ENCODE peak calls at places on chromosomes 11 and 22, in eight cellular contexts. One of them, this sample, is unnamed. For H3K4me1, the result is how much of the 10 kb centered on the place peaks cover.

GRCh38 chr11:110337570-110338193 is 41.3 kb upstream of the RDX start:
- DNase-seq in transverse colon: no peak
- DNase-seq in GM23338: peak
- DNase-seq in uterus: no peak
- DNase-seq in CD8-positive, alpha-beta T cell: no peak
- DNase-seq in A549: no peak
- DNase-seq in spleen: no peak
- DNase-seq in hepatocyte: peak
- DNase-seq in this sample: no peak

GRCh38 chr11:44729718-44730117 is 3.0 kb downstream of the TSPAN18 start:
- DNase-seq in spleen: no peak
- DNase-seq in uterus: no peak
- DNase-seq in A549: no peak
- DNase-seq in hepatocyte: no peak
- DNase-seq in transverse colon: no peak
- DNase-seq in CD8-positive, alpha-beta T cell: no peak
- DNase-seq in GM23338: no peak
- DNase-seq in this sample: no peak

GRCh38 chr11:34065505-34066203 is 14.1 kb downstream of the CAPRIN1 start:
- DNase-seq in hepatocyte: no peak
- DNase-seq in spleen: no peak
- DNase-seq in transverse colon: no peak
- DNase-seq in GM23338: peak
- DNase-seq in CD8-positive, alpha-beta T cell: no peak
- DNase-seq in A549: no peak
- DNase-seq in uterus: no peak
- DNase-seq in this sample: no peak

GRCh38 chr11:32817181-32817842 is 12.4 kb upstream of the PRRG4 start:
- DNase-seq in CD8-positive, alpha-beta T cell: no peak
- DNase-seq in uterus: no peak
- DNase-seq in GM23338: no peak
- DNase-seq in hepatocyte: no peak
- DNase-seq in A549: no peak
- DNase-seq in spleen: no peak
- DNase-seq in transverse colon: no peak
- DNase-seq in this sample: no peak

GRCh38 chr22:29260031-29260560 is 7.7 kb downstream of the RHBDD3 start:
- DNase-seq in GM23338: no peak
- DNase-seq in spleen: peak
- DNase-seq in A549: no peak
- DNase-seq in uterus: no peak
- DNase-seq in CD8-positive, alpha-beta T cell: no peak
- DNase-seq in hepatocyte: no peak
- DNase-seq in transverse colon: no peak
- DNase-seq in this sample: no peak

GRCh38 chr11:62974848-62975522 is 9.8 kb downstream of the SLC22A6 start:
- DNase-seq in uterus: no peak
- DNase-seq in spleen: no peak
- DNase-seq in CD8-positive, alpha-beta T cell: no peak
- DNase-seq in transverse colon: peak
- DNase-seq in hepatocyte: peak
- DNase-seq in A549: peak
- DNase-seq in GM23338: peak
- DNase-seq in this sample: no peak

GRCh38 chr11:15849265-15849664 is 507.1 kb downstream of the SOX6 start:
- DNase-seq in spleen: no peak
- DNase-seq in A549: no peak
- DNase-seq in hepatocyte: peak
- DNase-seq in CD8-positive, alpha-beta T cell: no peak
- DNase-seq in GM23338: no peak
- DNase-seq in transverse colon: no peak
- DNase-seq in uterus: no peak
- DNase-seq in this sample: no peak

GRCh38 chr11:9750551-9750950 is 86.7 kb downstream of the SWAP70 start:
- DNase-seq in CD8-positive, alpha-beta T cell: no peak
- DNase-seq in GM23338: no peak
- DNase-seq in spleen: no peak
- DNase-seq in transverse colon: no peak
- DNase-seq in hepatocyte: no peak
- DNase-seq in A549: no peak
- DNase-seq in uterus: no peak
- DNase-seq in this sample: no peak

GRCh38 chr22:48346911-48347310 is 1480.8 kb downstream of the BRD1 start:
- DNase-seq in spleen: peak
- DNase-seq in uterus: no peak
- DNase-seq in GM23338: no peak
- DNase-seq in A549: no peak
- DNase-seq in transverse colon: no peak
- DNase-seq in hepatocyte: no peak
- DNase-seq in CD8-positive, alpha-beta T cell: no peak
- DNase-seq in this sample: no peak

GRCh38 chr11:120648706-120649250 is 137.2 kb downstream of the GRIK4 start:
- DNase-seq in A549: no peak
- DNase-seq in hepatocyte: no peak
- DNase-seq in CD8-positive, alpha-beta T cell: no peak
- DNase-seq in spleen: peak
- DNase-seq in uterus: no peak
- DNase-seq in GM23338: no peak
- DNase-seq in transverse colon: no peak
- DNase-seq in this sample: no peak

GRCh38 chr11:21474529-21474928 is 718.4 kb upstream of the ANO5 start:
- DNase-seq in hepatocyte: no peak
- DNase-seq in A549: no peak
- DNase-seq in spleen: no peak
- DNase-seq in uterus: no peak
- DNase-seq in transverse colon: no peak
- DNase-seq in CD8-positive, alpha-beta T cell: no peak
- DNase-seq in GM23338: no peak
- DNase-seq in this sample: no peak

GRCh38 chr22:45859231-45860161 is 117.5 kb downstream of the WNT7B start:
- DNase-seq in uterus: no peak
- DNase-seq in spleen: no peak
- DNase-seq in A549: peak
- DNase-seq in hepatocyte: peak
- DNase-seq in transverse colon: no peak
- DNase-seq in CD8-positive, alpha-beta T cell: no peak
- DNase-seq in GM23338: no peak
- DNase-seq in this sample: no peak

GRCh38 chr11:117453886-117454563 is 126.4 kb downstream of the CEP164 start:
- DNase-seq in hepatocyte: no peak
- DNase-seq in GM23338: no peak
- DNase-seq in CD8-positive, alpha-beta T cell: no peak
- DNase-seq in transverse colon: no peak
- DNase-seq in A549: no peak
- DNase-seq in spleen: no peak
- DNase-seq in uterus: no peak
- DNase-seq in this sample: no peak

GRCh38 chr22:49157529-49158339 is 669.9 kb downstream of the BRD1 start:
- DNase-seq in A549: no peak
- DNase-seq in GM23338: no peak
- DNase-seq in spleen: peak
- DNase-seq in CD8-positive, alpha-beta T cell: no peak
- DNase-seq in hepatocyte: no peak
- DNase-seq in uterus: no peak
- DNase-seq in transverse colon: no peak
- DNase-seq in this sample: no peak

GRCh38 chr11:11960687-11961086 is 47.7 kb downstream of the DKK3 start:
- DNase-seq in spleen: no peak
- DNase-seq in transverse colon: no peak
- DNase-seq in CD8-positive, alpha-beta T cell: peak
- DNase-seq in uterus: no peak
- DNase-seq in hepatocyte: no peak
- DNase-seq in GM23338: no peak
- DNase-seq in A549: no peak
- DNase-seq in this sample: no peak
- TF ChIP-seq CTCF in spleen: no peak
- TF ChIP-seq CTCF in transverse colon: no peak
- TF ChIP-seq CTCF in CD8-positive, alpha-beta T cell: no peak
- TF ChIP-seq CTCF in uterus: no peak
- TF ChIP-seq CTCF in hepatocyte: no peak
- TF ChIP-seq CTCF in GM23338: no peak
- TF ChIP-seq CTCF in A549: no peak
- TF ChIP-seq CTCF in this sample: no peak

GRCh38 chr11:119567667-119568582 is 145.0 kb upstream of the THY1 start:
- DNase-seq in uterus: peak
- DNase-seq in spleen: no peak
- DNase-seq in transverse colon: no peak
- DNase-seq in CD8-positive, alpha-beta T cell: no peak
- DNase-seq in GM23338: peak
- DNase-seq in hepatocyte: peak
- DNase-seq in A549: peak
- DNase-seq in this sample: no peak

GRCh38 chr11:119573858-119574257 is 150.9 kb upstream of the THY1 start:
- DNase-seq in transverse colon: no peak
- DNase-seq in hepatocyte: no peak
- DNase-seq in uterus: no peak
- DNase-seq in CD8-positive, alpha-beta T cell: no peak
- DNase-seq in A549: no peak
- DNase-seq in spleen: no peak
- DNase-seq in GM23338: no peak
- DNase-seq in this sample: no peak

GRCh38 chr11:119578466-119579220 is 150.4 kb downstream of the NECTIN1 start:
- DNase-seq in CD8-positive, alpha-beta T cell: no peak
- DNase-seq in hepatocyte: no peak
- DNase-seq in GM23338: no peak
- DNase-seq in spleen: no peak
- DNase-seq in transverse colon: no peak
- DNase-seq in A549: no peak
- DNase-seq in uterus: no peak
- DNase-seq in this sample: peak

GRCh38 chr11:119571311-119571710 is 148.3 kb upstream of the THY1 start:
- DNase-seq in hepatocyte: no peak
- DNase-seq in CD8-positive, alpha-beta T cell: no peak
- DNase-seq in A549: no peak
- DNase-seq in GM23338: no peak
- DNase-seq in uterus: no peak
- DNase-seq in spleen: no peak
- DNase-seq in transverse colon: no peak
- DNase-seq in this sample: no peak

DNA sequence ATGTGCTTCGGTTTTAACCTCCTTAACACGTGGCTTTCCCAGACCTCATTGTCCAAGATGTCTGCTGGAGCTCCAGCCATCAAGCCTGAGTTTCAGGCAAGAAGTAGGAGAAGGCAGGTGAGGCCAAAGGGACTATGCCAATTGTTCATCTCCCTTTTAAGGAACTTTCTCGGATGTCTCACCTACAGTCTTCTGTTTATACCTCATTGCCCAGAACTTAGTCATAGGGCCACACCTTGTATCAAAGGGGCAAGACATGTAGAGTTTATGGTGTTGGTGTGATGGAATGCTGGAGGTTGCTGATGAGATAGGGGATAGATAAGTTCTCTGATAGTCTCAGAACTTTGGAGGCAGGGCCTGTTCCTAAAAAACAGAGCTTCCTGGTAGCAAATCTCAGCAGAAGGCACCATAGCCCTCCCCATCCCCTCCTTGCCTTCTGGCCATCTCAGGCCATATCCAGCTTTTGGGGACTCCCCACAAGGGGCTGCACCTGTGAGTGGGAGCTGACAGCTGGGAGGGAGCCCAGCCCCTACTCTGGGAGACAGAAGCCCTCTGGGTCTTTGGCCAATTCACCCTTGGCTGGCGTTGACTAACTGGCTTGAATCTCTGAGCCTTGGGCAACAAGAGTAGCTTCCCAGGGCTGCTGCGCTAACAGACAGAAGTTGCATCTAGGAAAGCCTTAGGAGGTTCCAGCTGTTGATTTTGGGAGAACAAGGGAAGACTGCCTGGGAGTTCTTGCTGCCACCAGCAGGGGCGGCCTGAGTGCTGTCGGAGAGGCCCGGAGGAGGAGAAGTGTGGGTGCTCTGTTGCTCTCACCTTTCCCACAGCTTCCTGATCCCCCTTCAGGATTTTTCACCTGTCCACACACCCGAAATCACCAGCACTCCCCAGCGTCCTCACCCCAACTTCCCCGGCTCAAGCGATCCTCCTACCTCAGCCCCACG is 149.8 kb upstream of the THY1 start:
- DNase-seq in A549: no peak
- DNase-seq in transverse colon: no peak
- DNase-seq in CD8-positive, alpha-beta T cell: no peak
- DNase-seq in spleen: no peak
- DNase-seq in uterus: no peak
- DNase-seq in GM23338: peak
- DNase-seq in hepatocyte: peak
- DNase-seq in this sample: no peak
- H3K27ac ChIP-seq in A549: no peak
- H3K27ac ChIP-seq in transverse colon: no peak
- H3K27ac ChIP-seq in CD8-positive, alpha-beta T cell: no peak
- H3K27ac ChIP-seq in spleen: no peak
- H3K27ac ChIP-seq in uterus: no peak
- H3K27ac ChIP-seq in GM23338: no peak
- H3K27ac ChIP-seq in hepatocyte: no peak
- H3K27ac ChIP-seq in this sample: no peak

GRCh38 chr22:42976534-42976933 is 38.4 kb downstream of the PACSIN2 start:
- DNase-seq in hepatocyte: no peak
- DNase-seq in spleen: no peak
- DNase-seq in A549: no peak
- DNase-seq in uterus: no peak
- DNase-seq in CD8-positive, alpha-beta T cell: no peak
- DNase-seq in GM23338: no peak
- DNase-seq in transverse colon: no peak
- DNase-seq in this sample: no peak
- H3K4me1 ChIP-seq in hepatocyte: under half
- H3K4me1 ChIP-seq in spleen: half or more
- H3K4me1 ChIP-seq in A549: half or more
- H3K4me1 ChIP-seq in uterus: under half
- H3K4me1 ChIP-seq in CD8-positive, alpha-beta T cell: under half
- H3K4me1 ChIP-seq in GM23338: under half
- H3K4me1 ChIP-seq in transverse colon: half or more
- H3K4me1 ChIP-seq in this sample: under half

GRCh38 chr11:3232956-3233355 is 739 bp upstream of the MRGPRE start:
- DNase-seq in A549: no peak
- DNase-seq in hepatocyte: no peak
- DNase-seq in GM23338: no peak
- DNase-seq in CD8-positive, alpha-beta T cell: no peak
- DNase-seq in uterus: no peak
- DNase-seq in spleen: no peak
- DNase-seq in transverse colon: no peak
- DNase-seq in this sample: no peak

GRCh38 chr11:3231550-3231850 is 717 bp downstream of the MRGPRE start:
- DNase-seq in spleen: no peak
- DNase-seq in GM23338: no peak
- DNase-seq in A549: no peak
- DNase-seq in transverse colon: no peak
- DNase-seq in hepatocyte: no peak
- DNase-seq in uterus: no peak
- DNase-seq in CD8-positive, alpha-beta T cell: no peak
- DNase-seq in this sample: no peak

GRCh38 chr11:3237119-3237518 is 4.9 kb upstream of the MRGPRE start:
- DNase-seq in GM23338: no peak
- DNase-seq in CD8-positive, alpha-beta T cell: no peak
- DNase-seq in hepatocyte: no peak
- DNase-seq in uterus: no peak
- DNase-seq in A549: no peak
- DNase-seq in spleen: no peak
- DNase-seq in transverse colon: no peak
- DNase-seq in this sample: no peak

GRCh38 chr11:3231851-3232744 is at the start of gene MRGPRE:
- DNase-seq in hepatocyte: peak
- DNase-seq in transverse colon: no peak
- DNase-seq in A549: no peak
- DNase-seq in CD8-positive, alpha-beta T cell: no peak
- DNase-seq in GM23338: peak
- DNase-seq in spleen: peak
- DNase-seq in uterus: peak
- DNase-seq in this sample: peak

GRCh38 chr11:3234846-3235245 is 2.6 kb upstream of the MRGPRE start:
- DNase-seq in hepatocyte: no peak
- DNase-seq in spleen: no peak
- DNase-seq in uterus: no peak
- DNase-seq in CD8-positive, alpha-beta T cell: no peak
- DNase-seq in transverse colon: no peak
- DNase-seq in A549: no peak
- DNase-seq in GM23338: no peak
- DNase-seq in this sample: no peak
- TF ChIP-seq CTCF in hepatocyte: no peak
- TF ChIP-seq CTCF in spleen: no peak
- TF ChIP-seq CTCF in uterus: no peak
- TF ChIP-seq CTCF in CD8-positive, alpha-beta T cell: no peak
- TF ChIP-seq CTCF in transverse colon: no peak
- TF ChIP-seq CTCF in A549: no peak
- TF ChIP-seq CTCF in GM23338: no peak
- TF ChIP-seq CTCF in this sample: no peak

This sample was measured in ascending aorta.